ENCODE peak calls at places on chromosomes 11 and 22, in five cellular contexts. One of them, this sample, is unnamed.

GRCh38 chr11:9753031-9753430 is 89.2 kb downstream of the SWAP70 start:
- DNase-seq in A549: no peak
- DNase-seq in K562: no peak
- DNase-seq in HepG2: peak
- DNase-seq in GM12878: no peak
- DNase-seq in this sample: no peak

GRCh38 chr11:34830035-34830434 is 86.1 kb downstream of the APIP start:
- DNase-seq in A549: no peak
- DNase-seq in K562: peak
- DNase-seq in HepG2: no peak
- DNase-seq in GM12878: no peak
- DNase-seq in this sample: no peak

GRCh38 chr11:44327730-44328691 is 18.1 kb upstream of the ALX4 start:
- DNase-seq in A549: no peak
- DNase-seq in K562: no peak
- DNase-seq in HepG2: no peak
- DNase-seq in GM12878: no peak
- DNase-seq in this sample: no peak

GRCh38 chr22:21568207-21569075 is 927 bp downstream of the UBE2L3 start:
- DNase-seq in A549: no peak
- DNase-seq in K562: peak
- DNase-seq in HepG2: peak
- DNase-seq in GM12878: no peak
- DNase-seq in this sample: no peak

GRCh38 chr11:111063711-111064110 is 181.8 kb upstream of the POU2AF2 start:
- DNase-seq in A549: no peak
- DNase-seq in K562: no peak
- DNase-seq in HepG2: no peak
- DNase-seq in GM12878: no peak
- DNase-seq in this sample: no peak

GRCh38 chr11:8087185-8087584 is 6.2 kb downstream of the TUB start:
- DNase-seq in A549: no peak
- DNase-seq in K562: peak
- DNase-seq in HepG2: no peak
- DNase-seq in GM12878: no peak
- DNase-seq in this sample: no peak

GRCh38 chr11:131688056-131688693 is 317.8 kb downstream of the NTM start:
- DNase-seq in A549: peak
- DNase-seq in K562: peak
- DNase-seq in HepG2: peak
- DNase-seq in GM12878: no peak
- DNase-seq in this sample: peak

GRCh38 chr11:2588809-2589537 is 110.8 kb downstream of the KCNQ1OT1 start:
- DNase-seq in A549: no peak
- DNase-seq in K562: no peak
- DNase-seq in HepG2: no peak
- DNase-seq in GM12878: no peak
- DNase-seq in this sample: no peak

GRCh38 chr11:96014234-96014633 is 90.3 kb upstream of the MTMR2 start:
- DNase-seq in A549: peak
- DNase-seq in K562: no peak
- DNase-seq in HepG2: peak
- DNase-seq in GM12878: peak
- DNase-seq in this sample: no peak

GRCh38 chr11:26028294-26028954 is 303.5 kb upstream of the ANO3 start:
- DNase-seq in A549: no peak
- DNase-seq in K562: no peak
- DNase-seq in HepG2: peak
- DNase-seq in GM12878: no peak
- DNase-seq in this sample: no peak

GRCh38 chr11:123536690-123537437 is 106.8 kb downstream of the GRAMD1B start:
- DNase-seq in A549: no peak
- DNase-seq in K562: no peak
- DNase-seq in HepG2: no peak
- DNase-seq in GM12878: no peak
- DNase-seq in this sample: no peak

GRCh38 chr22:23499845-23500500 is 80.1 kb downstream of the IGLL1 start:
- DNase-seq in A549: no peak
- DNase-seq in K562: no peak
- DNase-seq in HepG2: no peak
- DNase-seq in GM12878: no peak
- DNase-seq in this sample: no peak

GRCh38 chr11:109728056-109728455 is 306.1 kb downstream of the C11orf87 start:
- DNase-seq in A549: no peak
- DNase-seq in K562: no peak
- DNase-seq in HepG2: peak
- DNase-seq in GM12878: no peak
- DNase-seq in this sample: no peak

GRCh38 chr11:61091373-61092279 is 10.7 kb upstream of the CD5 start:
- DNase-seq in A549: no peak
- DNase-seq in K562: peak
- DNase-seq in HepG2: no peak
- DNase-seq in GM12878: no peak
- DNase-seq in this sample: no peak
- TF ChIP-seq KDM1A in A549: no peak
- TF ChIP-seq KDM1A in K562: no peak
- TF ChIP-seq KDM1A in HepG2: no peak
- TF ChIP-seq KDM1A in GM12878: no peak
- TF ChIP-seq KDM1A in this sample: no peak

GRCh38 chr22:26143801-26144325 is 25.4 kb upstream of the SEZ6L start:
- DNase-seq in A549: no peak
- DNase-seq in K562: no peak
- DNase-seq in HepG2: no peak
- DNase-seq in GM12878: no peak
- DNase-seq in this sample: no peak
- TF ChIP-seq KDM1A in A549: no peak
- TF ChIP-seq KDM1A in K562: no peak
- TF ChIP-seq KDM1A in HepG2: no peak
- TF ChIP-seq KDM1A in GM12878: no peak
- TF ChIP-seq KDM1A in this sample: no peak

GRCh38 chr11:27696112-27696511 is 4.1 kb downstream of the BDNF start:
- DNase-seq in A549: no peak
- DNase-seq in K562: no peak
- DNase-seq in HepG2: no peak
- DNase-seq in GM12878: no peak
- DNase-seq in this sample: no peak
- TF ChIP-seq KDM1A in A549: no peak
- TF ChIP-seq KDM1A in K562: no peak
- TF ChIP-seq KDM1A in HepG2: no peak
- TF ChIP-seq KDM1A in GM12878: no peak
- TF ChIP-seq KDM1A in this sample: no peak

GRCh38 chr11:64556721-64557250 is 34.2 kb upstream of the SLC22A12 start:
- DNase-seq in A549: no peak
- DNase-seq in K562: no peak
- DNase-seq in HepG2: no peak
- DNase-seq in GM12878: no peak
- DNase-seq in this sample: no peak

GRCh38 chr11:64556044-64556720 is 34.8 kb upstream of the SLC22A12 start:
- DNase-seq in A549: no peak
- DNase-seq in K562: no peak
- DNase-seq in HepG2: no peak
- DNase-seq in GM12878: no peak
- DNase-seq in this sample: no peak

GRCh38 chr11:64549969-64550368 is 41.1 kb upstream of the SLC22A12 start:
- DNase-seq in A549: no peak
- DNase-seq in K562: no peak
- DNase-seq in HepG2: no peak
- DNase-seq in GM12878: no peak
- DNase-seq in this sample: no peak

GRCh38 chr11:64558065-64558745 is 32.8 kb upstream of the SLC22A12 start:
- DNase-seq in A549: no peak
- DNase-seq in K562: no peak
- DNase-seq in HepG2: no peak
- DNase-seq in GM12878: no peak
- DNase-seq in this sample: no peak

DNA sequence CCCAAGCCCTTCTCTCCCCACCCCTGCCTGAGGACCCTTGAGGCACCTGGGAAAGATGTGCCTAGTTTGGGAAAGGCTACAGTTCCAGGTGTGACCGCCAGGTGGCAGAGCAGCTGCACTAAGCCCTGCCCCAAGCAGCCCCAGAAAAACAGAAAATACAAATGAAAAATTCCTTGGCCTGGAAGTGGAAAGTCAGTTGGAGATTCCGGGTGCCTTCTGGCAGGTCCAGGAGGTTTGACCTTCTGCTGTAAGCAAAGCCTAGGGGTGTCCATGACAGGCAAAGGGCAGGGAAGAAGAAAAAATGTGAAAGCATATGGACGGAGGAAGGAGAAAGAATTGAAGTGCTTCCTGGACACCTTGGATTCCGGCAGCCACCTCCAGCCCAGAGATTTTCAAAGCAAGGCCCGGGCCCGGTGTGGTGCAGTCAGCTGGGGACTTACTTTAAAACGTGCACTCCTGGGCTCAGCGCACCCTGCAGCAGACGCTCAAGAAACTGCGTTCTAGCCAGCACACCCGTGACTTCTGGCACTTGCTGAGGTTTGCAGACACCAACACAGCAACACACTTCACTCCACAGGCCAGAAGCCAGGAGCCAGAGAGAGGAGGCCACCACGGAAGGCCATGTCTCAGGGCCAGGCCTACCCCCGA is 37.3 kb upstream of the SLC22A12 start:
- DNase-seq in A549: peak
- DNase-seq in K562: peak
- DNase-seq in HepG2: peak
- DNase-seq in GM12878: no peak
- DNase-seq in this sample: no peak
- TF ChIP-seq KDM1A in A549: no peak
- TF ChIP-seq KDM1A in K562: no peak
- TF ChIP-seq KDM1A in HepG2: no peak
- TF ChIP-seq KDM1A in GM12878: no peak
- TF ChIP-seq KDM1A in this sample: no peak

DNA sequence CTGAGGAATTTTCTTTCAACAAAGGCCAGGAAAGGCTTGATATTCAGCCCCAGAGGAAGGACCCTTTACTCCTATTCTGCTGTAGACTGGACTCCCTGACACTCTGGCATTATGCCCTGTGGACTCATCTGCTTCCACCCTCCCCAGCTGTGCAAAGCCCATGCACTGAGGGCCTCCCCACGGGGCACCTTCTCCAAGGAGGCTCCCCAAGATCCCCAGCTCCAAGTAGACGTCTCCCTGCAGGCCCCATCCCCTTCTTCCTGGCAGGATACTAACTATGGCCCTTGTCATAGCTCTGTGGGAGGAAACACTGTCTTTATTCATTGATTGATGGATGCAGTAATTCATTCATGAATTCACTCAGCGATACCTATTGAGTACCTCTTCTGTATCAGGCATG is 15.3 kb upstream of the APOL6 start:
- DNase-seq in A549: no peak
- DNase-seq in K562: no peak
- DNase-seq in HepG2: no peak
- DNase-seq in GM12878: no peak
- DNase-seq in this sample: no peak
- TF ChIP-seq KDM1A in A549: no peak
- TF ChIP-seq KDM1A in K562: no peak
- TF ChIP-seq KDM1A in HepG2: no peak
- TF ChIP-seq KDM1A in GM12878: no peak
- TF ChIP-seq KDM1A in this sample: no peak

GRCh38 chr22:32205974-32206773 is 1.3 kb upstream of the RFPL2 start:
- DNase-seq in A549: peak
- DNase-seq in K562: no peak
- DNase-seq in HepG2: no peak
- DNase-seq in GM12878: no peak
- DNase-seq in this sample: peak
- TF ChIP-seq KDM1A in A549: no peak
- TF ChIP-seq KDM1A in K562: no peak
- TF ChIP-seq KDM1A in HepG2: no peak
- TF ChIP-seq KDM1A in GM12878: no peak
- TF ChIP-seq KDM1A in this sample: no peak